ENCODE peak calls at places on chromosomes 13 and 19, in seven cellular contexts. I is heart left ventricle, F is choroid plexus epithelial cell, J is AG10803, O is fibroblast of pulmonary artery, V is left ventricle myocardium inferior, Z is H9. H is an unnamed sample.

GRCh38 chr13:99065250-99066015 is 87.6 kb upstream of the DOCK9 start:
- DNase-seq in I (no peak), F (no peak), J (no peak), O (no peak), V (no peak), Z (no peak), H (no peak)

GRCh38 chr19:46812898-46813569 is 24.6 kb upstream of the SLC1A5 start:
- DNase-seq in I (no peak), F (no peak), J (no peak), O (no peak), V (peak; percentile 23), Z (no peak), H (no peak)

GRCh38 chr19:4375620-4376228 is 24.6 kb downstream of the SH3GL1 start:
- DNase-seq in I (no peak), F (peak; percentile 67), J (peak; percentile 68), O (peak; percentile 80), V (no peak), Z (no peak), H (no peak)

GRCh38 chr13:38350114-38350617 is 515 bp downstream of the UFM1 start:
- DNase-seq in I (peak; percentile 54), F (peak; percentile 65), J (peak; percentile 54), O (peak; percentile 64), V (peak; percentile 60), Z (no peak), H (peak; percentile 19)

GRCh38 chr13:30776661-30777060 is 41.3 kb downstream of the ALOX5AP start:
- DNase-seq in I (no peak), F (no peak), J (no peak), O (no peak), V (no peak), Z (no peak), H (no peak)

GRCh38 chr13:20461481-20461859 is 64.2 kb downstream of the CRYL1 start:
- DNase-seq in I (no peak), F (peak; percentile 67), J (peak; percentile 17), O (peak; percentile 28), V (no peak), Z (no peak), H (peak; percentile 64)

GRCh38 chr13:80755925-80756324 is 415.0 kb upstream of the SPRY2 start:
- DNase-seq in I (no peak), F (peak; percentile 12), J (no peak), O (no peak), V (no peak), Z (no peak), H (no peak)

GRCh38 chr19:17779281-17779930 is 15.5 kb upstream of the B3GNT3 start:
- DNase-seq in I (no peak), F (peak; percentile 65), J (peak; percentile 21), O (peak; percentile 38), V (no peak), Z (peak; percentile 93), H (no peak)

GRCh38 chr13:21234537-21234936 is 58.1 kb downstream of the MRPL57 start:
- DNase-seq in I (no peak), F (no peak), J (peak; percentile 35), O (no peak), V (no peak), Z (no peak), H (peak; percentile 14)

GRCh38 chr13:99043700-99044300 is 65.9 kb upstream of the DOCK9 start:
- DNase-seq in I (no peak), F (no peak), J (no peak), O (no peak), V (no peak), Z (no peak), H (no peak)

GRCh38 chr13:26558074-26558805 is 757 bp downstream of the WASF3 start:
- DNase-seq in I (peak; percentile 20), F (peak; percentile 23), J (peak; percentile 26), O (peak; percentile 13), V (peak; percentile 27), Z (no peak), H (no peak)

GRCh38 chr19:4120531-4120930 is 3.4 kb downstream of the MAP2K2 start:
- DNase-seq in I (no peak), F (peak; percentile 68), J (peak; percentile 72), O (peak; percentile 60), V (no peak), Z (no peak), H (no peak)

GRCh38 chr19:46602392-46603194 is 1.5 kb downstream of the CALM3 start:
- DNase-seq in I (peak; percentile 22), F (no peak), J (no peak), O (no peak), V (no peak), Z (no peak), H (no peak)

GRCh38 chr19:58557253-58558065 is 952 bp downstream of the UBE2M start:
- DNase-seq in I (no peak), F (no peak), J (no peak), O (no peak), V (peak; percentile 13), Z (no peak), H (no peak)

GRCh38 chr19:50178859-50179537 is 15.9 kb upstream of the IZUMO2 start:
- DNase-seq in I (no peak), F (no peak), J (no peak), O (no peak), V (no peak), Z (no peak), H (peak; percentile 41)

GRCh38 chr13:50910483-50910805 is 853 bp downstream of the RNASEH2B start:
- DNase-seq in I (peak; percentile 43), F (peak; percentile 37), J (peak; percentile 48), O (peak; percentile 37), V (no peak), Z (peak; percentile 61), H (no peak)

GRCh38 chr13:101946411-101946810 is 455.4 kb downstream of the FGF14 start:
- DNase-seq in I (no peak), F (no peak), J (no peak), O (no peak), V (no peak), Z (no peak), H (no peak)

GRCh38 chr19:53511933-53512374 is 26.0 kb upstream of the ZNF331 start:
- DNase-seq in I (peak; percentile 45), F (peak; percentile 85), J (peak; percentile 61), O (peak; percentile 71), V (peak; percentile 40), Z (peak; percentile 90), H (no peak)

GRCh38 chr13:99269627-99270252 is 11.6 kb upstream of the GPR18 start:
- DNase-seq in I (no peak), F (peak; percentile 87), J (peak; percentile 74), O (peak; percentile 80), V (no peak), Z (no peak), H (no peak)

GRCh38 chr13:38308736-38309135 is 40.9 kb upstream of the UFM1 start:
- DNase-seq in I (no peak), F (peak; percentile 88), J (peak; percentile 57), O (peak; percentile 53), V (no peak), Z (no peak), H (peak; percentile 21)

GRCh38 chr13:108272333-108272732 is 2.8 kb downstream of the TNFSF13B start:
- DNase-seq in I (no peak), F (peak; percentile 19), J (no peak), O (no peak), V (no peak), Z (no peak), H (no peak)

GRCh38 chr19:44544031-44544430 is 14.6 kb upstream of the CEACAM20 start:
- DNase-seq in I (no peak), F (no peak), J (no peak), O (no peak), V (no peak), Z (no peak), H (no peak)

GRCh38 chr13:84843368-84843767 is 955.9 kb downstream of the SLITRK6 start:
- DNase-seq in I (no peak), F (no peak), J (no peak), O (no peak), V (no peak), Z (no peak), H (no peak)

GRCh38 chr13:84847107-84847506 is 952.1 kb downstream of the SLITRK6 start:
- DNase-seq in I (no peak), F (no peak), J (no peak), O (no peak), V (no peak), Z (no peak), H (no peak)

GRCh38 chr13:84845875-84846619 is 953.2 kb downstream of the SLITRK6 start:
- DNase-seq in I (no peak), F (no peak), J (no peak), O (no peak), V (no peak), Z (no peak), H (no peak)

DNA sequence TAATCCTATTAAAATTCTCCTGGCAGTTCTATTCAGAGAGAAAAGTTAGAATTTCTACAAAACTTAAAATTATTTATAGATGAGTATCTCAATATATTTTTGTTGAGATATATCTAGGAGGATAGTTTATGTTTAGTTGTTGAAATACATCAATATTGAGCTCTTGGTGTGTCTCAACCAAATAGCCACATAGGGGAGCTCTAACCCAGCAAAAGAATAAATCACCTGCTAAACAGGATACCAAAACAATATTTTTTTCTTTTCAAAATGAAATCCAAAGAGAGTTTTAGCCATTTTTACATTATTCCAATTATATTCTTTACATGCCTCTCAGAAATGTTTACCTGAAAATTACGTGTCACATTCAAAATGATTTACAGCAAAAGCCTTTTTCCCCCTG is 954.7 kb downstream of the SLITRK6 start:
- DNase-seq in I (no peak), F (peak; percentile 37), J (no peak), O (peak; percentile 16), V (no peak), Z (no peak), H (peak; percentile 4)
- TF ChIP-seq CTCF in I (no peak), F (peak; percentile 37), J (no peak), O (peak; percentile 30), V (peak; percentile 39), Z (peak; percentile 82), H (peak; percentile 46)

GRCh38 chr19:13859361-13859880 is 17.5 kb upstream of the NANOS3 start:
- DNase-seq in I (no peak), F (peak; percentile 63), J (peak; percentile 52), O (peak; percentile 50), V (no peak), Z (no peak), H (no peak)
- TF ChIP-seq CTCF in I (no peak), F (peak; percentile 27), J (peak; percentile 14), O (no peak), V (no peak), Z (no peak), H (no peak)

GRCh38 chr19:35978832-35979365 is 16.1 kb upstream of the SDHAF1 start:
- DNase-seq in I (no peak), F (no peak), J (no peak), O (no peak), V (no peak), Z (no peak), H (no peak)

GRCh38 chr19:35975608-35976214 is 19.3 kb upstream of the SDHAF1 start:
- DNase-seq in I (no peak), F (peak; percentile 38), J (no peak), O (peak; percentile 36), V (no peak), Z (no peak), H (no peak)

GRCh38 chr19:35978271-35978670 is 16.7 kb upstream of the SDHAF1 start:
- DNase-seq in I (no peak), F (no peak), J (no peak), O (no peak), V (no peak), Z (no peak), H (no peak)

GRCh38 chr19:35973487-35973886 is 21.5 kb upstream of the SDHAF1 start:
- DNase-seq in I (no peak), F (no peak), J (no peak), O (no peak), V (no peak), Z (no peak), H (no peak)

GRCh38 chr19:35977446-35978222 is 17.4 kb upstream of the SDHAF1 start:
- DNase-seq in I (no peak), F (no peak), J (no peak), O (no peak), V (no peak), Z (peak; percentile 90), H (no peak)
- TF ChIP-seq CTCF in I (no peak), F (peak; percentile 32), J (no peak), O (no peak), V (no peak), Z (peak; percentile 85), H (peak; percentile 2)

GRCh38 chr19:55704494-55705245 is 29.6 kb downstream of the EPN1 start:
- DNase-seq in I (no peak), F (no peak), J (no peak), O (no peak), V (no peak), Z (no peak), H (no peak)
- TF ChIP-seq CTCF in I (no peak), F (peak; percentile 29), J (no peak), O (no peak), V (no peak), Z (peak; percentile 21), H (no peak)